ENCODE peak calls at places on chromosomes 11 and 22, in eight cellular contexts. One of them, this sample, is unnamed. For H3K36me3, the result is how much of the 10 kb centered on the place peaks cover.

GRCh38 chr22:40665312-40665711 is 14.0 kb upstream of the MCHR1 start:
- DNase-seq in WERI-Rb-1: no peak
- DNase-seq in PC-9: no peak
- DNase-seq in Peyer's patch: no peak
- DNase-seq in GM23248: peak
- DNase-seq in neural progenitor cell: no peak
- DNase-seq in BJ: peak
- DNase-seq in K562: no peak
- DNase-seq in this sample: no peak

GRCh38 chr11:64799256-64799924 is 3.6 kb downstream of the MAP4K2 start:
- DNase-seq in PC-9: no peak
- DNase-seq in Peyer's patch: peak
- DNase-seq in BJ: no peak
- DNase-seq in K562: no peak
- DNase-seq in WERI-Rb-1: no peak
- DNase-seq in GM23248: no peak
- DNase-seq in neural progenitor cell: no peak
- DNase-seq in this sample: no peak

GRCh38 chr11:65573391-65574146 is 1.2 kb downstream of the FAM89B start:
- DNase-seq in PC-9: no peak
- DNase-seq in neural progenitor cell: no peak
- DNase-seq in Peyer's patch: no peak
- DNase-seq in K562: no peak
- DNase-seq in WERI-Rb-1: no peak
- DNase-seq in GM23248: peak
- DNase-seq in BJ: no peak
- DNase-seq in this sample: no peak

GRCh38 chr11:30196400-30197206 is 34.2 kb upstream of the FSHB start:
- DNase-seq in Peyer's patch: peak
- DNase-seq in K562: peak
- DNase-seq in BJ: no peak
- DNase-seq in GM23248: peak
- DNase-seq in PC-9: peak
- DNase-seq in WERI-Rb-1: peak
- DNase-seq in neural progenitor cell: peak
- DNase-seq in this sample: peak

GRCh38 chr11:63986156-63986931 is at the start of gene OTUB1:
- DNase-seq in K562: peak
- DNase-seq in WERI-Rb-1: peak
- DNase-seq in GM23248: peak
- DNase-seq in BJ: peak
- DNase-seq in Peyer's patch: peak
- DNase-seq in PC-9: peak
- DNase-seq in neural progenitor cell: peak
- DNase-seq in this sample: peak

GRCh38 chr11:2538951-2539735 is 94.3 kb downstream of the KCNQ1 start:
- DNase-seq in neural progenitor cell: no peak
- DNase-seq in BJ: no peak
- DNase-seq in PC-9: no peak
- DNase-seq in GM23248: no peak
- DNase-seq in K562: no peak
- DNase-seq in WERI-Rb-1: no peak
- DNase-seq in Peyer's patch: no peak
- DNase-seq in this sample: no peak

GRCh38 chr22:49861642-49862407 is 8.2 kb downstream of the ZBED4 start:
- DNase-seq in GM23248: no peak
- DNase-seq in WERI-Rb-1: no peak
- DNase-seq in BJ: no peak
- DNase-seq in neural progenitor cell: no peak
- DNase-seq in Peyer's patch: no peak
- DNase-seq in K562: no peak
- DNase-seq in PC-9: no peak
- DNase-seq in this sample: no peak

GRCh38 chr11:11265994-11266606 is 87.0 kb downstream of the CSNK2A3 start:
- DNase-seq in BJ: no peak
- DNase-seq in Peyer's patch: peak
- DNase-seq in K562: peak
- DNase-seq in PC-9: peak
- DNase-seq in neural progenitor cell: peak
- DNase-seq in GM23248: peak
- DNase-seq in WERI-Rb-1: peak
- DNase-seq in this sample: peak

GRCh38 chr22:41256254-41256897 is 15.6 kb upstream of the CHADL start:
- DNase-seq in WERI-Rb-1: no peak
- DNase-seq in PC-9: peak
- DNase-seq in BJ: peak
- DNase-seq in Peyer's patch: no peak
- DNase-seq in GM23248: peak
- DNase-seq in K562: no peak
- DNase-seq in neural progenitor cell: no peak
- DNase-seq in this sample: no peak

GRCh38 chr11:16713594-16713993 is 24.9 kb upstream of the C11orf58 start:
- DNase-seq in WERI-Rb-1: no peak
- DNase-seq in Peyer's patch: no peak
- DNase-seq in neural progenitor cell: no peak
- DNase-seq in BJ: no peak
- DNase-seq in GM23248: no peak
- DNase-seq in PC-9: no peak
- DNase-seq in K562: no peak
- DNase-seq in this sample: no peak

GRCh38 chr11:13745165-13745564 is 76.7 kb downstream of the FAR1 start:
- DNase-seq in WERI-Rb-1: no peak
- DNase-seq in GM23248: peak
- DNase-seq in neural progenitor cell: no peak
- DNase-seq in BJ: no peak
- DNase-seq in Peyer's patch: no peak
- DNase-seq in PC-9: no peak
- DNase-seq in K562: no peak
- DNase-seq in this sample: no peak

GRCh38 chr11:1807628-1807995 is 27.2 kb upstream of the SYT8 start:
- DNase-seq in K562: no peak
- DNase-seq in WERI-Rb-1: no peak
- DNase-seq in neural progenitor cell: no peak
- DNase-seq in GM23248: no peak
- DNase-seq in Peyer's patch: no peak
- DNase-seq in BJ: no peak
- DNase-seq in PC-9: no peak
- DNase-seq in this sample: peak

GRCh38 chr11:122976734-122977454 is 4.7 kb downstream of the BSX start:
- DNase-seq in K562: no peak
- DNase-seq in PC-9: no peak
- DNase-seq in BJ: no peak
- DNase-seq in neural progenitor cell: peak
- DNase-seq in WERI-Rb-1: peak
- DNase-seq in GM23248: peak
- DNase-seq in Peyer's patch: no peak
- DNase-seq in this sample: no peak

GRCh38 chr11:63682045-63682915 is 980 bp downstream of the RTN3 start:
- DNase-seq in neural progenitor cell: peak
- DNase-seq in GM23248: peak
- DNase-seq in Peyer's patch: no peak
- DNase-seq in WERI-Rb-1: no peak
- DNase-seq in K562: peak
- DNase-seq in BJ: no peak
- DNase-seq in PC-9: no peak
- DNase-seq in this sample: no peak

GRCh38 chr11:119832536-119832935 is 103.5 kb upstream of the NECTIN1 start:
- DNase-seq in PC-9: no peak
- DNase-seq in GM23248: peak
- DNase-seq in BJ: no peak
- DNase-seq in Peyer's patch: no peak
- DNase-seq in K562: peak
- DNase-seq in neural progenitor cell: peak
- DNase-seq in WERI-Rb-1: peak
- DNase-seq in this sample: peak

GRCh38 chr11:121930004-121930965 is 185.7 kb downstream of the BLID start:
- DNase-seq in neural progenitor cell: peak
- DNase-seq in Peyer's patch: no peak
- DNase-seq in PC-9: no peak
- DNase-seq in BJ: no peak
- DNase-seq in K562: no peak
- DNase-seq in WERI-Rb-1: no peak
- DNase-seq in GM23248: peak
- DNase-seq in this sample: no peak

GRCh38 chr11:71456294-71456693 is 3.3 kb downstream of the NADSYN1 start:
- DNase-seq in WERI-Rb-1: no peak
- DNase-seq in GM23248: no peak
- DNase-seq in K562: no peak
- DNase-seq in neural progenitor cell: no peak
- DNase-seq in PC-9: no peak
- DNase-seq in BJ: no peak
- DNase-seq in Peyer's patch: no peak
- DNase-seq in this sample: no peak
- H3K36me3 ChIP-seq in WERI-Rb-1: under half
- H3K36me3 ChIP-seq in GM23248: under half
- H3K36me3 ChIP-seq in K562: half or more
- H3K36me3 ChIP-seq in neural progenitor cell: under half
- H3K36me3 ChIP-seq in PC-9: under half
- H3K36me3 ChIP-seq in BJ: under half
- H3K36me3 ChIP-seq in Peyer's patch: under half
- H3K36me3 ChIP-seq in this sample: under half

GRCh38 chr11:66670816-66671215 is 6.9 kb downstream of the RBM4B start:
- DNase-seq in WERI-Rb-1: no peak
- DNase-seq in Peyer's patch: no peak
- DNase-seq in PC-9: no peak
- DNase-seq in K562: no peak
- DNase-seq in neural progenitor cell: no peak
- DNase-seq in GM23248: no peak
- DNase-seq in BJ: no peak
- DNase-seq in this sample: no peak
- H3K36me3 ChIP-seq in WERI-Rb-1: half or more
- H3K36me3 ChIP-seq in Peyer's patch: under half
- H3K36me3 ChIP-seq in PC-9: under half
- H3K36me3 ChIP-seq in K562: half or more
- H3K36me3 ChIP-seq in neural progenitor cell: under half
- H3K36me3 ChIP-seq in GM23248: under half
- H3K36me3 ChIP-seq in BJ: under half
- H3K36me3 ChIP-seq in this sample: under half

GRCh38 chr22:38750638-38751037 is 5.2 kb downstream of the SUN2 start:
- DNase-seq in K562: no peak
- DNase-seq in GM23248: no peak
- DNase-seq in BJ: no peak
- DNase-seq in PC-9: no peak
- DNase-seq in Peyer's patch: no peak
- DNase-seq in neural progenitor cell: no peak
- DNase-seq in WERI-Rb-1: no peak
- DNase-seq in this sample: no peak

GRCh38 chr22:38753894-38754246 is 1.9 kb downstream of the SUN2 start:
- DNase-seq in PC-9: no peak
- DNase-seq in neural progenitor cell: no peak
- DNase-seq in BJ: no peak
- DNase-seq in WERI-Rb-1: no peak
- DNase-seq in Peyer's patch: no peak
- DNase-seq in K562: no peak
- DNase-seq in GM23248: no peak
- DNase-seq in this sample: no peak

GRCh38 chr22:38750104-38750503 is 5.7 kb downstream of the SUN2 start:
- DNase-seq in Peyer's patch: no peak
- DNase-seq in K562: no peak
- DNase-seq in neural progenitor cell: no peak
- DNase-seq in PC-9: no peak
- DNase-seq in WERI-Rb-1: no peak
- DNase-seq in GM23248: no peak
- DNase-seq in BJ: no peak
- DNase-seq in this sample: no peak

GRCh38 chr22:38751066-38751421 is 4.8 kb downstream of the SUN2 start:
- DNase-seq in BJ: no peak
- DNase-seq in GM23248: no peak
- DNase-seq in WERI-Rb-1: no peak
- DNase-seq in PC-9: no peak
- DNase-seq in K562: no peak
- DNase-seq in Peyer's patch: no peak
- DNase-seq in neural progenitor cell: no peak
- DNase-seq in this sample: no peak

DNA sequence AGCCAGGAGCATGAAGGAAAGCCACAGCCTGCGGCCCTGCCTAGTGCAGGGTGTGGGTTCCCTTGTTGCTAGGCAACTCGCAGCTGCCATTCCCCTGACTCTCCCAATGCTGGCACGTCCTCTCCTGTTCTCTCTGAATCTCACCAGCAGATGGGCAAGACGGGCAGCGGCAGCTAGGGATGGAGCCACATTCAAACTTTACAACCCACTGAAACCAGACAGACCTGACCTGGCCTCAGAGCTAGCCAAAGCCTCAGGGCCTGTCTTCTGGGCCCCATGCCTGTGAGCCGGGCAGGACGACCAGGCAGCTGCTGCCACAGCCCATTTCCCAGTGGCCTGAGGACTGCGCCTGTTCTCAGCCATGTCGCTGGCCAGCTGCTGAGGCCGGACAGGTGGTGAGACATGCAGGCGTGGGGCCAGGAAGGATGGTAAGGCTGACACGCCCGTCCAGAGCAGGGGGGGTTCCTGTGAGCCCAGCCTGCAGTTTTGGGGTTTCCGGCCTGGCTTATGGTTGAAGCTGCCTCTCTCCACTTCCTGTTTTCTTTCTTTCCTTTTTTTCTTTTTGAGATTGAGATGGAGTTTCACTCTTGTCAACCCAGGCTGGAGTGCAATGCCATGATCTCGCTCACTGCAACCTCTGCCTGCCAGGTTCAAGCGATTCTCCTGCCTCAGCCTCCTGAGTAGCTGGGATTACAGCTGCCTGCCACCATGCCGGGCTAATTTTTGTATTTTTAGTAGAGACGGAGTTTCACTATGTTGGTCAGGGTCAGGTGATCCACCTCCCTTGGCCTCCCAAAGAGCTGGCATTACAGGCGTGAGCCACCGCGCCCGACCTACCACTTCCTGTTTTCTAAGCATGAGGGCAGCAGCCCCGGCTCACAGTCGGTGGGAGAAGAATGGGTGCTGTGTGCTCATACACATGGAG is 4.1 kb downstream of the SUN2 start:
- DNase-seq in K562: no peak
- DNase-seq in neural progenitor cell: no peak
- DNase-seq in BJ: no peak
- DNase-seq in Peyer's patch: peak
- DNase-seq in WERI-Rb-1: no peak
- DNase-seq in PC-9: peak
- DNase-seq in GM23248: no peak
- DNase-seq in this sample: no peak
- H3K36me3 ChIP-seq in K562: half or more
- H3K36me3 ChIP-seq in neural progenitor cell: under half
- H3K36me3 ChIP-seq in BJ: under half
- H3K36me3 ChIP-seq in Peyer's patch: under half
- H3K36me3 ChIP-seq in WERI-Rb-1: half or more
- H3K36me3 ChIP-seq in PC-9: under half
- H3K36me3 ChIP-seq in GM23248: under half
- H3K36me3 ChIP-seq in this sample: under half

GRCh38 chr11:7637447-7638157 is 35.7 kb downstream of the CYB5R2 start:
- DNase-seq in BJ: peak
- DNase-seq in Peyer's patch: no peak
- DNase-seq in neural progenitor cell: no peak
- DNase-seq in WERI-Rb-1: no peak
- DNase-seq in K562: no peak
- DNase-seq in PC-9: no peak
- DNase-seq in GM23248: peak
- DNase-seq in this sample: no peak
- H3K36me3 ChIP-seq in BJ: under half
- H3K36me3 ChIP-seq in Peyer's patch: under half
- H3K36me3 ChIP-seq in neural progenitor cell: under half
- H3K36me3 ChIP-seq in WERI-Rb-1: under half
- H3K36me3 ChIP-seq in K562: under half
- H3K36me3 ChIP-seq in PC-9: under half
- H3K36me3 ChIP-seq in GM23248: under half
- H3K36me3 ChIP-seq in this sample: under half